ENCODE peak calls at places on chromosomes 1 and 21, in four cellular contexts. Z, D, Y and R are unnamed samples.

GRCh38 chr1:94805912-94806311 is 14.2 kb upstream of the SLC44A3 start:
- DNase-seq in Z (peak), D (peak), Y (peak), R (no peak)

GRCh38 chr1:170307426-170307825 is 161.7 kb downstream of the NTMT2 start:
- DNase-seq in Z (no peak), D (peak), Y (no peak), R (no peak)

GRCh38 chr1:8790478-8790877 is 27.0 kb downstream of the RERE start:
- DNase-seq in Z (no peak), D (no peak), Y (no peak), R (no peak)

GRCh38 chr1:16921391-16922185 is at the start of gene CROCC:
- DNase-seq in Z (no peak), D (peak), Y (no peak), R (no peak)

GRCh38 chr1:115706774-115707425 is 61.6 kb downstream of the CASQ2 start:
- DNase-seq in Z (peak), D (peak), Y (peak), R (no peak)

GRCh38 chr21:42161401-42161956 is 57.5 kb upstream of the ABCG1 start:
- DNase-seq in Z (no peak), D (no peak), Y (no peak), R (no peak)

GRCh38 chr1:231446138-231446537 is 24.1 kb upstream of the EGLN1 start:
- DNase-seq in Z (no peak), D (peak), Y (no peak), R (no peak)

GRCh38 chr1:228871314-228872061 is 136.2 kb downstream of the RHOU start:
- DNase-seq in Z (no peak), D (no peak), Y (no peak), R (no peak)

GRCh38 chr1:81467433-81467832 is 333.3 kb upstream of the ADGRL2 start:
- DNase-seq in Z (no peak), D (no peak), Y (no peak), R (no peak)

GRCh38 chr1:192550922-192551534 is 24.5 kb upstream of the RGS1 start:
- DNase-seq in Z (no peak), D (no peak), Y (no peak), R (no peak)

GRCh38 chr1:17688217-17688810 is 66.8 kb upstream of the ACTL8 start:
- DNase-seq in Z (no peak), D (no peak), Y (no peak), R (no peak)

GRCh38 chr1:162035241-162035640 is 11.6 kb upstream of the OLFML2B start:
- DNase-seq in Z (no peak), D (no peak), Y (peak), R (no peak)

GRCh38 chr1:178492341-178492740 is 4.4 kb downstream of the CLEC20A start:
- DNase-seq in Z (no peak), D (no peak), Y (no peak), R (no peak)

GRCh38 chr1:147545133-147545532 is 3.8 kb downstream of the BCL9 start:
- DNase-seq in Z (no peak), D (peak), Y (no peak), R (no peak)

GRCh38 chr1:31939484-31940329 is 1.5 kb upstream of the PTP4A2 start:
- DNase-seq in Z (peak), D (peak), Y (no peak), R (peak)

GRCh38 chr1:99218999-99219398 is 45.3 kb upstream of the PLPPR4 start:
- DNase-seq in Z (no peak), D (no peak), Y (no peak), R (no peak)

GRCh38 chr1:2481885-2482284 is 5.8 kb downstream of the PLCH2 start:
- DNase-seq in Z (no peak), D (no peak), Y (no peak), R (no peak)

GRCh38 chr1:93751391-93752250 is 70.0 kb upstream of the BCAR3 start:
- DNase-seq in Z (no peak), D (no peak), Y (no peak), R (no peak)

GRCh38 chr1:69410893-69411292 is 156.8 kb upstream of the LRRC7 start:
- DNase-seq in Z (no peak), D (no peak), Y (no peak), R (no peak)

GRCh38 chr1:110746644-110747259 is 72.0 kb upstream of the KCNA3 start:
- DNase-seq in Z (peak), D (peak), Y (no peak), R (no peak)

GRCh38 chr1:34460193-34460592 is 283.5 kb downstream of the C1orf94 start:
- DNase-seq in Z (peak), D (peak), Y (peak), R (no peak)

GRCh38 chr1:241352401-241352800 is 4.6 kb downstream of the RGS7 start:
- DNase-seq in Z (no peak), D (no peak), Y (no peak), R (no peak)

GRCh38 chr1:27604579-27605299 is 795 bp upstream of the AHDC1 start:
- DNase-seq in Z (no peak), D (peak), Y (no peak), R (no peak)

GRCh38 chr1:36638268-36638667 is 155.6 kb upstream of the CSF3R start:
- DNase-seq in Z (no peak), D (no peak), Y (no peak), R (no peak)

GRCh38 chr1:182718311-182718710 is 33.9 kb upstream of the RGS8 start:
- DNase-seq in Z (no peak), D (no peak), Y (no peak), R (no peak)

GRCh38 chr1:84360303-84360702 is 38.0 kb upstream of the DNASE2B start:
- DNase-seq in Z (no peak), D (no peak), Y (no peak), R (no peak)

GRCh38 chr1:17551755-17552234 is 12.3 kb downstream of the ARHGEF10L start:
- DNase-seq in Z (no peak), D (no peak), Y (no peak), R (no peak)

GRCh38 chr1:1185101-1185765 is 11.6 kb downstream of the TTLL10 start:
- DNase-seq in Z (peak), D (peak), Y (no peak), R (no peak)

GRCh38 chr1:78102916-78103315 is 57.1 kb downstream of the GIPC2 start:
- DNase-seq in Z (no peak), D (no peak), Y (no peak), R (no peak)

GRCh38 chr1:182193908-182194550 is 132.5 kb upstream of the ZNF648 start:
- DNase-seq in Z (no peak), D (no peak), Y (no peak), R (no peak)

GRCh38 chr1:64469977-64470669 is at the start of gene CACHD1:
- DNase-seq in Z (no peak), D (peak), Y (peak), R (peak)

GRCh38 chr1:51301152-51301843 is 29.1 kb downstream of the TTC39A start:
- DNase-seq in Z (no peak), D (no peak), Y (no peak), R (no peak)

GRCh38 chr1:169692766-169693460 is 18.5 kb downstream of the SELL start:
- DNase-seq in Z (no peak), D (no peak), Y (no peak), R (no peak)